ENCODE peak calls at places on chromosomes 1 and 21, in four cellular contexts. H, Q, N and P are unnamed samples.

GRCh38 chr21:43684424-43684823 is 25.1 kb downstream of the RRP1B start:
- DNase-seq in H (no peak), Q (no peak), N (no peak), P (no peak)

GRCh38 chr1:162855461-162856150 is 5.4 kb downstream of the CCDC190 start:
- DNase-seq in H (peak; percentile 65), Q (no peak), N (no peak), P (no peak)

GRCh38 chr1:198848206-198848605 is 209.4 kb downstream of the PTPRC start:
- DNase-seq in H (peak; percentile 10), Q (no peak), N (no peak), P (no peak)

GRCh38 chr1:70385477-70385876 is 25.6 kb upstream of the CTH start:
- DNase-seq in H (no peak), Q (no peak), N (no peak), P (no peak)

GRCh38 chr1:43172532-43172972 is 422 bp downstream of the CFAP57 start:
- DNase-seq in H (peak; percentile 86), Q (peak; percentile 91), N (peak; percentile 92), P (peak; percentile 90)

GRCh38 chr21:36705679-36706481 is 7.0 kb downstream of the SIM2 start:
- DNase-seq in H (no peak), Q (peak; percentile 13), N (no peak), P (no peak)

GRCh38 chr1:151210830-151211229 is 12.5 kb downstream of the PIP5K1A start:
- DNase-seq in H (peak; percentile 72), Q (no peak), N (no peak), P (no peak)

GRCh38 chr1:241459186-241459802 is 60.3 kb downstream of the FH start:
- DNase-seq in H (no peak), Q (no peak), N (no peak), P (no peak)

GRCh38 chr1:230316864-230317745 is 109.0 kb downstream of the PGBD5 start:
- DNase-seq in H (no peak), Q (no peak), N (no peak), P (no peak)

GRCh38 chr1:202856034-202856433 is 32.9 kb downstream of the RABIF start:
- DNase-seq in H (no peak), Q (no peak), N (no peak), P (no peak)

GRCh38 chr1:207306603-207307002 is 14.9 kb upstream of the CD55 start:
- DNase-seq in H (no peak), Q (no peak), N (no peak), P (no peak)

GRCh38 chr1:185353124-185353523 is 36.1 kb upstream of the IVNS1ABP start:
- DNase-seq in H (no peak), Q (no peak), N (no peak), P (no peak)

GRCh38 chr1:41535236-41535720 is 50.8 kb upstream of the EDN2 start:
- DNase-seq in H (no peak), Q (no peak), N (no peak), P (no peak)

GRCh38 chr1:227941509-227942020 is 6.2 kb downstream of the WNT9A start:
- DNase-seq in H (no peak), Q (peak; percentile 15), N (no peak), P (peak; percentile 14)

GRCh38 chr1:47209725-47210330 is 20.0 kb upstream of the PDZK1IP1 start:
- DNase-seq in H (no peak), Q (no peak), N (no peak), P (no peak)

GRCh38 chr1:165914136-165914798 is 86.9 kb downstream of the UCK2 start:
- DNase-seq in H (peak; percentile 88), Q (peak; percentile 82), N (peak; percentile 63), P (peak; percentile 79)

GRCh38 chr1:54273092-54273836 is 73.3 kb downstream of the MRPL37 start:
- DNase-seq in H (peak; percentile 93), Q (peak; percentile 48), N (peak; percentile 43), P (peak; percentile 76)

GRCh38 chr21:41196990-41197389 is 29.0 kb downstream of the BACE2 start:
- DNase-seq in H (peak; percentile 43), Q (no peak), N (no peak), P (no peak)

GRCh38 chr1:50332941-50333594 is 90.2 kb downstream of the DMRTA2 start:
- DNase-seq in H (peak; percentile 13), Q (peak; percentile 60), N (peak; percentile 14), P (peak; percentile 60)

GRCh38 chr1:218779341-218779831 is 394.3 kb upstream of the LYPLAL1 start:
- DNase-seq in H (peak; percentile 64), Q (no peak), N (no peak), P (no peak)

GRCh38 chr1:229064320-229064908 is 206.5 kb upstream of the RAB4A start:
- DNase-seq in H (no peak), Q (no peak), N (no peak), P (no peak)

GRCh38 chr1:247113094-247113497 is 8.9 kb upstream of the ZNF669 start:
- DNase-seq in H (no peak), Q (no peak), N (peak; percentile 24), P (peak; percentile 80)

GRCh38 chr1:16438516-16438915 is 1.3 kb upstream of the SPATA21 start:
- DNase-seq in H (no peak), Q (no peak), N (no peak), P (no peak)

DNA sequence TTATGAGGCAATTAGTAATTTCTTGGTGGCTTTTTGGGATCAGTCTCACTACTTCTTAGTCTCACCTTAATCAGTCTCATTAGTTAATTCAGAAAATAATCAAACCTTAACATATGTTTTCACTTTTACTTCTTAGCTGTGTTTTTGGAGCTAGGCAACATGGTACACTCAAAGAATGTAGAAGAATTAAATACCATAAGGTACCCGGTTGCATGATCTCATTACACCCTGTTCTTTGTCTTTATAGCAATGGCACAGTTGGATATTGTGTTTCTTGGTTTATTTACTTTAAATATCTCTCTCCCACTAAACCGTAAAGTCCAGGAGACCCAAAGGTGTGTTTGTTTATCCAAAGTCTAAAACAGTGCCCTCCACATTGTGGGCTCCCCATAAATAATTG is 132.3 kb downstream of the TNFSF18 start:
- DNase-seq in H (no peak), Q (no peak), N (no peak), P (no peak)
- H3K27ac ChIP-seq in H (peak overlapping the region; percentile 93), Q (no peak overlapping the region), N (no peak overlapping the region), P (no peak overlapping the region)

GRCh38 chr1:204616683-204617082 is 68.9 kb downstream of the LRRN2 start:
- DNase-seq in H (no peak), Q (no peak), N (no peak), P (no peak)
- H3K27ac ChIP-seq in H (no peak overlapping the region), Q (no peak overlapping the region), N (no peak overlapping the region), P (no peak overlapping the region)

GRCh38 chr1:98388431-98388830 is 273.1 kb upstream of the SNX7 start:
- DNase-seq in H (peak; percentile 83), Q (no peak), N (no peak), P (no peak)

GRCh38 chr1:98386675-98387440 is 274.7 kb upstream of the SNX7 start:
- DNase-seq in H (no peak), Q (peak; percentile 49), N (no peak), P (no peak)

GRCh38 chr1:98383341-98383740 is 278.2 kb upstream of the SNX7 start:
- DNase-seq in H (no peak), Q (no peak), N (no peak), P (no peak)

GRCh38 chr1:98387701-98388100 is 273.8 kb upstream of the SNX7 start:
- DNase-seq in H (no peak), Q (no peak), N (no peak), P (no peak)

GRCh38 chr1:98385691-98386090 is 275.8 kb upstream of the SNX7 start:
- DNase-seq in H (peak; percentile 45), Q (no peak), N (no peak), P (no peak)
- H3K27ac ChIP-seq in H (no peak overlapping the region), Q (no peak overlapping the region), N (no peak overlapping the region), P (no peak overlapping the region)

GRCh38 chr1:53144201-53144600 is 1.8 kb upstream of the SLC1A7 start:
- DNase-seq in H (no peak), Q (no peak), N (no peak), P (no peak)

GRCh38 chr1:53145619-53145941 is 3.1 kb upstream of the SLC1A7 start:
- DNase-seq in H (no peak), Q (no peak), N (no peak), P (no peak)

GRCh38 chr1:53145942-53146708 is 3.7 kb upstream of the SLC1A7 start:
- DNase-seq in H (peak; percentile 100), Q (peak; percentile 40), N (peak; percentile 41), P (peak; percentile 87)

GRCh38 chr1:53143527-53143926 is 1.1 kb upstream of the SLC1A7 start:
- DNase-seq in H (no peak), Q (no peak), N (no peak), P (no peak)

DNA sequence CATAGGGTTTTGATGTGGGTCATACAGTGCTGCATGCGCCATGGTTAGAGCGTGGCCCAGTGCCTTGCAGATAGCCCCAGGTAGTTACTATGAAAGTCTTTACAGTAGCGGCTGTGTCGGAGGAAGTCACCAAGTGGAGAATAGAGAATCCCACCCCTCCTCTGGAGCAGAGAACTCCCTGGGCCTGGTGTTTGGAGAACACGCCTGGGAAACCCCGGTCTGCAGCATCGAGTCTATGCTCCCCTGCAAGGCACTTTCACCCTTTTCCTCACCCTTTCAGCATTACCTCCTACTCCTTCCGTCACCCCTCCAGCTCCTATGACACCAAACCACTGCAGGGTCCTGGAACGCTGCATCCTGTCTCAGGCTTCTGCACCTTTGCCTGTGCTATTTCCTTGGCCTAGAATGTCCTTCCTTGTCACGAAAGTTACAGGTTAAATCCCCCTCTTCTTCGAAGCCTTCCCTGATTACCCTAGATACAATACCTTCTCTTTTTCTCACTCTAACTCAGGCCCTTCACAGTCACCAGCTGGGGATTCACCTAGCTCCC is 2.7 kb upstream of the SLC1A7 start:
- DNase-seq in H (no peak), Q (no peak), N (no peak), P (no peak)
- H3K27ac ChIP-seq in H (peak overlapping the region; percentile 94), Q (no peak overlapping the region), N (no peak overlapping the region), P (peak overlapping the region; percentile 95)

DNA sequence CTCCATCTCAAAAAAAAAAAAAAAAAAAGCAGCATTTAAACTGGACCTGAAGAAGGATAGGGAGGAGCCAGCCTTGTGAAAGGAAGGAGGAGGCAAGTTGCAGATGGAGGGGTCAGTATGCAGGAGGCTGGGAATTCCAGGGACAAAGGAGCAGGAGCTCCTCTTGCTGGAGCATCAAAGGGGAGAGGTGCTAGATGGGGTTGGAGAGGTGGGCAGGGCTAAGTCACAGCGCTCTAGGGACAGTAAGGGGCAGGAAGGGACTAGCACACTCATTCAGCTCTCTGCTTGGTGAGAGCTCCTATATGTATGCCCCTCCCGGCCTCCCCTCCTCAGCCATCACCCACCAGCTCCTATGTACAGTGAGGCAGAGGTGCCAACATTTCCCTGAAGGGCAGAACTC is 26.8 kb downstream of the MAP7D1 start:
- DNase-seq in H (no peak), Q (no peak), N (no peak), P (no peak)
- H3K27ac ChIP-seq in H (no peak overlapping the region), Q (peak overlapping the region; percentile 11), N (no peak overlapping the region), P (no peak overlapping the region)

DNA sequence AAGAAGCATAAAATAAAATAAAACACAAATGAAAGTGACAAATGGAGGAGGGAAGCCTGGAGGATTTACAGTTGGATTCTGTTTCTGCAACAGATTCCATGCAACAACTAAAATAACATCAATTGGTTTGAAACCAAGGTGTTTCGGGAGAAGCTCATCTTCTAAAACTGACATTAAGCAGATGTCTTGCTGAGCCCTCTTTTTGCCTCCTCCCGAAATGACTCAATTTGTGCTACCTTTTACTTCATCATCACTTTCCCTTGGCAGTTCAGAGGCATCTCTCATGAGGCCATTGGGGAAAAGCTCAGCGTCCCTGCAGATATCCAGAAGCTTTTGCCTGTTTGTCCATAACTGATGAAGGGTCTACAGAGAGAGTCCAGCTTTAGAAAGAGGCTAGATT is 121.6 kb upstream of the ADAR start:
- DNase-seq in H (no peak), Q (no peak), N (no peak), P (no peak)
- H3K27ac ChIP-seq in H (no peak overlapping the region), Q (no peak overlapping the region), N (no peak overlapping the region), P (no peak overlapping the region)